ENCODE peak calls at places on chromosome 1, in five cellular contexts. I is Calu3, L is endothelial cell, W is sigmoid colon, K is H9. Z is an unnamed sample.

GRCh38 chr1:111369177-111369576 is 58.4 kb downstream of the OVGP1 start:
- DNase-seq in W (no peak), L (no peak), I (no peak), K (no peak), Z (no peak)

GRCh38 chr1:218409946-218410510 is 64.9 kb downstream of the TGFB2 start:
- DNase-seq in W (no peak), I (no peak), L (no peak), K (no peak), Z (no peak)

GRCh38 chr1:38183094-38183493 is 136.5 kb upstream of the POU3F1 start:
- DNase-seq in I (no peak), K (peak), L (no peak), W (no peak), Z (no peak)

GRCh38 chr1:215523906-215524305 is 43.2 kb upstream of the KCTD3 start:
- DNase-seq in I (no peak), W (no peak), L (no peak), K (no peak), Z (no peak)

GRCh38 chr1:156551066-156551643 is 21.2 kb downstream of the IQGAP3 start:
- DNase-seq in L (no peak), I (no peak), K (no peak), W (peak), Z (no peak)

GRCh38 chr1:207873055-207873890 is 37.7 kb downstream of the CD34 start:
- DNase-seq in K (no peak), W (no peak), L (no peak), I (no peak), Z (no peak)

GRCh38 chr1:208200116-208200515 is 44.1 kb downstream of the PLXNA2 start:
- DNase-seq in K (no peak), W (no peak), L (no peak), I (no peak), Z (no peak)

GRCh38 chr1:219174672-219175564 is 1.2 kb downstream of the LYPLAL1 start:
- DNase-seq in L (no peak), I (peak), W (no peak), K (no peak), Z (peak)

GRCh38 chr1:199123615-199124014 is 484.8 kb downstream of the PTPRC start:
- DNase-seq in L (no peak), W (no peak), I (no peak), K (no peak), Z (no peak)

GRCh38 chr1:960371-961131 is at the start of gene KLHL17:
- DNase-seq in W (no peak), I (peak), K (peak), L (peak), Z (peak)

GRCh38 chr1:11970441-11971185 is 9.6 kb upstream of the MFN2 start:
- DNase-seq in W (no peak), L (no peak), K (no peak), I (no peak), Z (no peak)

GRCh38 chr1:197638316-197638715 is 137.0 kb downstream of the DENND1B start:
- DNase-seq in K (no peak), L (no peak), I (no peak), W (no peak), Z (no peak)

GRCh38 chr1:53589043-53589887 is 130.1 kb downstream of the DMRTB1 start:
- DNase-seq in K (peak), W (peak), I (no peak), L (no peak), Z (no peak)

GRCh38 chr1:31646259-31646960 is 1.7 kb upstream of the PEF1 start:
- DNase-seq in K (no peak), L (no peak), W (no peak), I (no peak), Z (no peak)

GRCh38 chr1:156926175-156926574 is 5.7 kb downstream of the LRRC71 start:
- DNase-seq in L (no peak), K (no peak), W (no peak), I (peak), Z (no peak)

GRCh38 chr1:116064616-116065015 is 46.6 kb upstream of the MAB21L3 start:
- DNase-seq in K (no peak), L (no peak), I (no peak), W (no peak), Z (no peak)

GRCh38 chr1:1510912-1511532 is 940 bp upstream of the ATAD3A start:
- DNase-seq in L (no peak), I (peak), K (peak), W (no peak), Z (no peak)

GRCh38 chr1:59972216-59972924 is 45.8 kb upstream of the CYP2J2 start:
- DNase-seq in I (no peak), L (no peak), K (no peak), W (no peak), Z (no peak)

GRCh38 chr1:86388777-86389176 is 7.3 kb downstream of the ODF2L start:
- DNase-seq in W (no peak), K (no peak), I (no peak), L (no peak), Z (no peak)

GRCh38 chr1:36306210-36306901 is at the start of gene SH3D21:
- DNase-seq in W (peak), K (peak), I (peak), L (peak), Z (peak)

GRCh38 chr1:17162941-17163340 is 42.0 kb upstream of the PADI1 start:
- DNase-seq in W (no peak), I (no peak), L (no peak), K (no peak), Z (no peak)

GRCh38 chr1:147472953-147473734 is 68.2 kb upstream of the BCL9 start:
- DNase-seq in W (no peak), L (no peak), I (no peak), K (no peak), Z (no peak)

GRCh38 chr1:16243936-16244649 is 7.1 kb upstream of the CPLANE2 start:
- DNase-seq in L (peak), W (peak), I (peak), K (peak), Z (peak)

GRCh38 chr1:30449428-30450147 is 273.8 kb downstream of the MATN1 start:
- DNase-seq in I (no peak), L (no peak), W (no peak), K (peak), Z (no peak)

DNA sequence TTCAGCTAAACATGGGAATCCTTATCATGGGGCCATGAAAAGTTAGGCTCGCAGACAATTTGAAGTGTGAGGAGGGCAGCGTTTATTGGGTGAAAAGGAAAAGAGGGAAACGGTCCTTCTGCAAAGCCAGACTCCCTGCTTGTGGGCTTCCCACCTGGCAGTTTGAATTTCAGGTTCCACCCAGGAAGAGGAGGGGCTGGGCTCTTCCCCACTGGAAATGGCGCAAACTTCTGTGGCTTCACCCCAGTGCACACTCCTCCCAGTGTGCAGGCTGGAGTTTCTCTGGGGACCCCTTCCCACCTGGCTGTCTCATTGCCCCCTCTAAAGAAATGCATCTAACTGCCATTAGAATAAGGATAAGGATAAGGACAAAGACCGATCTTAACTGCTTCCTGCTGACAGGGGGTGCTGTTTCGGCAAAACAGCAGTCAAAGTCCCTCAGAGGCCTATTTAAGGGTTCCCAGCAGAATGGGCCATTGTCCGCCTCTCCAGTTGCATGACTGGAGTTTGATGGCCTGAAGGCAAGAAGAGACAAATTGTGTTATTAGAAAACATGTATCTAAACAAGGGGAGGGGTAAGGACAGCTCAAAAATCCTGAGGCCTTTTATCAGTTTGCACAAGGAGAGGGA is 20.4 kb downstream of the AIM2 start:
- DNase-seq in W (no peak), L (no peak), K (peak), I (no peak), Z (no peak)
- TF ChIP-seq CTCF in W (no peak), L (no peak), K (peak), I (no peak), Z (no peak)

GRCh38 chr1:44785501-44786137 is 2.4 kb downstream of the BEST4 start:
- DNase-seq in I (no peak), W (no peak), K (no peak), L (no peak), Z (no peak)

GRCh38 chr1:44785027-44785376 is 3.0 kb downstream of the BEST4 start:
- DNase-seq in L (no peak), K (no peak), I (no peak), W (no peak), Z (no peak)

GRCh38 chr1:44783697-44784093 is 4.3 kb downstream of the BEST4 start:
- DNase-seq in L (no peak), K (no peak), I (no peak), W (no peak), Z (no peak)

GRCh38 chr1:44786138-44786840 is 1.7 kb downstream of the BEST4 start:
- DNase-seq in L (peak), K (peak), I (peak), W (peak), Z (peak)

DNA sequence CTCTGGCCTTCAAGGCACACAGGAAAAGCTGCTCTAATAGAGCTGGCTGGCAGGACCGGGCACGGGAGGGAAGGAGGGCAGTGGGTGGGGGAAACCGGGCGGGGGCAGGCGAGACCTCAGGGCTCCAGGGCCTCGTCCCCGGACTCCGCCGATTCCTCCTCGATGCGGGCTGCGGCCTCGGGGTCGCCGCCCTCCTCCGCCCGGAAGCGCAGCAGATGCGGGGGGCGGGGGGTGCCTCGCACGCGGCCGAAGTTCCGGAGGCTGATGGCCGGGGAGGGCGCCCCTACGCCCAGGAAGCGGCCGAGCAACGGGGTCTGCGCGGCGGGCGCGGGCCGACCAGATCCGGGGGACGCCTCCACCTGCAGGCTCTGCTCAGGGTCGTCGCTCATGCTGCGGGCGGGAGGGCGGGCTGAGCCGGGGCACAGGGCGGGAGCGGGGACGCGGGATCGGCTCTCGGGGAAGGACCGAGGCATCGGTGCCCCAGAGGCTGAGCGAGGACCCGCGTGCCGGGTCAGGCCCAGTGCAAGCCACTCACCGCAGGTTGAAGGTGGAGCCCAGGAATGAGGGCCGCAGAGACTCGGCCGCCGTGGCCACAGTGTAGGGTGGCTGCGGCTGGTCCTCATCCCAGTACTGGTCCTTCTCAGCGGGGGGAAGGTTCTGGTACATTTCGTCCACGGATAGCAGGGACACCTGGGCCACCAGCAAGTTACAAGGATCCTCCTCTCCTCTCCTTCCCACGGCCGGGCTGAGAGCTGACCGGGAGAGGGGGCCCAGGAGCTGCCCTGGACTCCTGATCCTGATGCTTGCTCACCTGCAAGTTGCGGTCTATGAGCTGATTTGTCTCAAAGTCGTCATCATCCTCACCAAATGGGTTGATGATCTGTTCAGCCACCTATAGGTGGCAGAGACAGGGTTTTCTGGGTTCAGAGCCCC is 3.6 kb downstream of the BEST4 start:
- DNase-seq in W (no peak), I (peak), L (no peak), K (peak), Z (peak)
- TF ChIP-seq CTCF in W (no peak), I (no peak), L (no peak), K (peak), Z (no peak)

GRCh38 chr1:85259866-85260345 is 444 bp upstream of the C1orf52 start:
- DNase-seq in L (no peak), I (no peak), W (peak), K (no peak), Z (no peak)
- TF ChIP-seq CTCF in L (peak), I (peak), W (no peak), K (no peak), Z (no peak)

GRCh38 chr1:97050501-97050900 is 328.9 kb downstream of the PTBP2 start:
- DNase-seq in W (no peak), I (peak), K (no peak), L (peak), Z (no peak)
- TF ChIP-seq CTCF in W (no peak), I (peak), K (peak), L (no peak), Z (no peak)

GRCh38 chr1:47389735-47390134 is 26.4 kb upstream of the FOXE3 start:
- DNase-seq in K (no peak), I (no peak), W (no peak), L (no peak), Z (no peak)

GRCh38 chr1:47386268-47386667 is 29.8 kb upstream of the FOXE3 start:
- DNase-seq in K (no peak), L (no peak), I (no peak), W (no peak), Z (no peak)

GRCh38 chr1:47387921-47388509 is 28.1 kb upstream of the FOXE3 start:
- DNase-seq in L (no peak), W (no peak), I (no peak), K (no peak), Z (no peak)

GRCh38 chr1:47390843-47391242 is 25.2 kb upstream of the FOXE3 start:
- DNase-seq in L (no peak), W (no peak), I (no peak), K (no peak), Z (no peak)

DNA sequence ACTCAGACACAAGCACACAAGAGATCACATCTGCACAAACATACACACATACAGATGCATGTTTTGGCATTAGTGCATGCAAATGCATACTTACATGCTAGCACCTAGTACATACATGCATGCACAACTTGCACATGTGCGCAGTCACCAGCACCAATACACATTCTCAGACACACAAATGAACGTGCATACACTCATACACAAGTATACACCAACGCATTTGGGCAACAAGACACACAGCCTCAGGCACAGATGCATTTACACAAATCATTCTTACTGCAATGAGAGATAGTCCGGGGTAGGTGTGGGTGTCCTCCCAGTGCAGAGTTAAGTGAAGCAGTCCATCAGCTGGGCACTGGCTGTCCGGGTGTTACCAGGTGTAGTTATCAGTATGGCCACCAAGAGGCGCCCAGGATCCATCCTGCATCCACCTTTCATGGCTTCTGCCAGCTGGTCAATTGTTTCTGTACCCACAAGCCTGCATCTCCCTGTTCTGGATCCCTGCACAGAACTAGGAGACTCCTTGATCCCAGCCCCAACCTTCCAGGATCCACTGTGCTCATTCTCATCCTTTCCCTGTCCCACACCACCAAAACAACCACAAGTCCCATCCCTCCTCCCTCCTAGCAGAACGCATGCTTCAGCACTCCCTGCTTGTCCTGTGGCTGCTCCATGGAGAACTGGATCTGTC is 27.4 kb upstream of the FOXE3 start:
- DNase-seq in K (peak), L (peak), W (peak), I (peak), Z (peak)
- TF ChIP-seq CTCF in K (peak), L (peak), W (peak), I (peak), Z (peak)

GRCh38 chr1:23358310-23358709 is 11.3 kb downstream of the ZNF436 start:
- DNase-seq in L (no peak), I (no peak), K (no peak), W (no peak), Z (no peak)

GRCh38 chr1:23357112-23357908 is 12.3 kb downstream of the ZNF436 start:
- DNase-seq in L (no peak), K (peak), W (no peak), I (no peak), Z (no peak)

GRCh38 chr1:23352096-23352695 is 8.1 kb upstream of the HNRNPR start:
- DNase-seq in W (no peak), L (no peak), I (no peak), K (no peak), Z (no peak)

GRCh38 chr1:23356451-23356850 is 12.4 kb upstream of the HNRNPR start:
- DNase-seq in L (no peak), I (no peak), W (no peak), K (no peak), Z (no peak)

GRCh38 chr1:23354260-23354659 is 10.2 kb upstream of the HNRNPR start:
- DNase-seq in K (no peak), L (no peak), W (no peak), I (no peak), Z (no peak)
- TF ChIP-seq CTCF in K (no peak), L (no peak), W (no peak), I (no peak), Z (no peak)

GRCh38 chr1:93608188-93609109 is 73.2 kb downstream of the BCAR3 start:
- DNase-seq in W (peak), K (no peak), L (no peak), I (no peak), Z (no peak)
- TF ChIP-seq CTCF in W (no peak), K (no peak), L (no peak), I (no peak), Z (no peak)